ENCODE peak calls at places on chromosomes 16 and 17, in four cellular contexts. One of them, this sample, is unnamed.

GRCh38 chr17:32342603-32343325 is 791 bp upstream of the C17orf75 start:
- DNase-seq in A549: no peak
- DNase-seq in uterus: no peak
- DNase-seq in body of pancreas: no peak
- DNase-seq in this sample: no peak

GRCh38 chr16:1651509-1652342 is 26.4 kb upstream of the JPT2 start:
- DNase-seq in A549: no peak
- DNase-seq in uterus: no peak
- DNase-seq in body of pancreas: no peak
- DNase-seq in this sample: no peak

GRCh38 chr17:71276071-71276470 is 844.7 kb upstream of the SOX9 start:
- DNase-seq in A549: no peak
- DNase-seq in uterus: no peak
- DNase-seq in body of pancreas: no peak
- DNase-seq in this sample: no peak

GRCh38 chr17:44220211-44221071 is 966 bp upstream of the UBTF start:
- DNase-seq in A549: no peak
- DNase-seq in uterus: no peak
- DNase-seq in body of pancreas: peak
- DNase-seq in this sample: peak

GRCh38 chr17:80137131-80137530 is 9.8 kb downstream of the EIF4A3 start:
- DNase-seq in A549: no peak
- DNase-seq in uterus: no peak
- DNase-seq in body of pancreas: no peak
- DNase-seq in this sample: no peak

GRCh38 chr17:28520687-28521086 is 14.5 kb downstream of the FOXN1 start:
- DNase-seq in A549: no peak
- DNase-seq in uterus: no peak
- DNase-seq in body of pancreas: no peak
- DNase-seq in this sample: no peak

GRCh38 chr16:72072514-72073342 is 9.7 kb downstream of the HPR start:
- DNase-seq in A549: no peak
- DNase-seq in uterus: no peak
- DNase-seq in body of pancreas: no peak
- DNase-seq in this sample: peak

GRCh38 chr16:88481851-88482250 is 28.8 kb downstream of the ZFPM1 start:
- DNase-seq in A549: no peak
- DNase-seq in uterus: no peak
- DNase-seq in body of pancreas: no peak
- DNase-seq in this sample: no peak

GRCh38 chr16:84527486-84528269 is 23.2 kb upstream of the MEAK7 start:
- DNase-seq in A549: no peak
- DNase-seq in uterus: no peak
- DNase-seq in body of pancreas: no peak
- DNase-seq in this sample: no peak

GRCh38 chr17:17305282-17305801 is 2.2 kb downstream of the NT5M start:
- DNase-seq in A549: no peak
- DNase-seq in uterus: no peak
- DNase-seq in body of pancreas: no peak
- DNase-seq in this sample: no peak

GRCh38 chr17:9009096-9009495 is 12.2 kb upstream of the NTN1 start:
- DNase-seq in A549: no peak
- DNase-seq in uterus: no peak
- DNase-seq in body of pancreas: no peak
- DNase-seq in this sample: no peak

GRCh38 chr16:84883301-84883700 is 63.5 kb downstream of the CRISPLD2 start:
- DNase-seq in A549: no peak
- DNase-seq in uterus: no peak
- DNase-seq in body of pancreas: no peak
- DNase-seq in this sample: no peak

GRCh38 chr16:86286991-86287640 is 223.2 kb upstream of the FOXF1 start:
- DNase-seq in A549: no peak
- DNase-seq in uterus: no peak
- DNase-seq in body of pancreas: no peak
- DNase-seq in this sample: no peak

GRCh38 chr16:4317471-4318170 is 1.8 kb downstream of the GLIS2 start:
- DNase-seq in A549: no peak
- DNase-seq in uterus: peak
- DNase-seq in body of pancreas: no peak
- DNase-seq in this sample: peak

GRCh38 chr16:74168445-74168844 is 128.2 kb upstream of the PSMD7 start:
- DNase-seq in A549: no peak
- DNase-seq in uterus: no peak
- DNase-seq in body of pancreas: no peak
- DNase-seq in this sample: no peak

GRCh38 chr16:29011112-29011511 is 26.3 kb downstream of the LAT start:
- DNase-seq in A549: no peak
- DNase-seq in uterus: no peak
- DNase-seq in body of pancreas: no peak
- DNase-seq in this sample: no peak

GRCh38 chr16:24075929-24076716 is 180.0 kb upstream of the CACNG3 start:
- DNase-seq in A549: no peak
- DNase-seq in uterus: no peak
- DNase-seq in body of pancreas: no peak
- DNase-seq in this sample: no peak

GRCh38 chr17:4180791-4181190 is 37.8 kb downstream of the CYB5D2 start:
- DNase-seq in A549: no peak
- DNase-seq in uterus: no peak
- DNase-seq in body of pancreas: no peak
- DNase-seq in this sample: no peak

GRCh38 chr17:42459256-42459982 is 741 bp downstream of the ATP6V0A1 start:
- DNase-seq in A549: peak
- DNase-seq in uterus: peak
- DNase-seq in body of pancreas: peak
- DNase-seq in this sample: peak

DNA sequence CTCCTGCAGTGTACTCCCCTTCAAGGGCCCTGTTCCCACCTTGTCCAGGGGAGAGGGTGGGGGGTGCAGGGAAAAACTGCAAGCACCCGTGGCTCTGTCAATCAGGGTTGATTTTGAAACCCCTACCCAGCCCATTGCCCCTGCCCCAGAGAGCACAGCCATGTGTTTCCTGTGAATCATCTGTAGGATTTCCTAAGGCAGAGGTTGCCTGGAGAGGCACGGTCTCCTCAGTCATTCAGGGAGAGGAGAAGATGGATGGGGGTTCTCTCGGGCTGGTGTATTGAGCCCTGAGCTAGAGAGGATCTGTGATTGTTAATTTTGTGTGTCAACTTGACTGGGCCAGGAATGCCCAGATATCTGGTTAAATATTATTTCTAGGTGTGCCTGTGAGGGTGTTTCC is 3.5 kb upstream of the AGRP start:
- DNase-seq in A549: no peak
- DNase-seq in uterus: no peak
- DNase-seq in body of pancreas: no peak
- DNase-seq in this sample: no peak
- TF ChIP-seq POLR2A in A549: no peak
- TF ChIP-seq POLR2A in uterus: no peak
- TF ChIP-seq POLR2A in body of pancreas: no peak
- TF ChIP-seq POLR2A in this sample: no peak

GRCh38 chr17:64159051-64159590 is 29.2 kb upstream of the ERN1 start:
- DNase-seq in A549: no peak
- DNase-seq in uterus: no peak
- DNase-seq in body of pancreas: peak
- DNase-seq in this sample: no peak

GRCh38 chr17:64155751-64156544 is 26.0 kb upstream of the ERN1 start:
- DNase-seq in A549: no peak
- DNase-seq in uterus: peak
- DNase-seq in body of pancreas: peak
- DNase-seq in this sample: no peak

GRCh38 chr17:64158411-64158810 is 28.5 kb upstream of the ERN1 start:
- DNase-seq in A549: no peak
- DNase-seq in uterus: no peak
- DNase-seq in body of pancreas: peak
- DNase-seq in this sample: no peak

GRCh38 chr17:64156670-64157069 is 26.7 kb upstream of the ERN1 start:
- DNase-seq in A549: no peak
- DNase-seq in uterus: no peak
- DNase-seq in body of pancreas: peak
- DNase-seq in this sample: no peak

DNA sequence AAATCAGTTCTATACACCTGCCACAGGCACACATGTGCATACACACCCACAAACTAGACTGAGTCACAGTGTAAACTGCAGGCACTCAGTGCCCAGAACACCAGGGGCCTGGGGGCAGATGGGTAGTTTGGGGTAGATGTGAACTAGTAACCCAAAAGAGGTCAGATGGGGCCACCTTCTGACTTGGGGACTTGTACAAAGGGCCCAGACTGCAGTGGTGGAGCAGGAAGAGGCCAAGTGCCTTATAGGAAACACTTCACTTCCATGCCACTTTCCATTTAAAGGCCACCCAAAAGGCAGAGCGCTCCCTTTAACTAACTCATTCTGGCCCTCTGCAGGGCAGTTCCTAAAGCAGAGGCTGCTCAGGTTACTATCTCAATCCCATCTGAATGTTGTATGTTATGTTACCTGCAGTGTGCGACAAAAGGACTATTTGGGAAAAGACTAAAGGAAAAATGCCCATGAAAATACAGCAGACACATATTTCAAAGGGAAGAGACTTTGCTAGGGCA is 27.8 kb upstream of the ERN1 start:
- DNase-seq in A549: no peak
- DNase-seq in uterus: no peak
- DNase-seq in body of pancreas: peak
- DNase-seq in this sample: no peak
- TF ChIP-seq POLR2A in A549: no peak
- TF ChIP-seq POLR2A in uterus: no peak
- TF ChIP-seq POLR2A in body of pancreas: no peak
- TF ChIP-seq POLR2A in this sample: no peak

GRCh38 chr16:10878644-10879498 is 1.9 kb downstream of the CIITA start:
- DNase-seq in A549: no peak
- DNase-seq in uterus: peak
- DNase-seq in body of pancreas: peak
- DNase-seq in this sample: no peak

GRCh38 chr16:10877472-10877946 is 507 bp downstream of the CIITA start:
- DNase-seq in A549: no peak
- DNase-seq in uterus: no peak
- DNase-seq in body of pancreas: no peak
- DNase-seq in this sample: no peak

GRCh38 chr16:10876305-10876704 is 697 bp upstream of the CIITA start:
- DNase-seq in A549: no peak
- DNase-seq in uterus: no peak
- DNase-seq in body of pancreas: no peak
- DNase-seq in this sample: no peak

GRCh38 chr16:10878328-10878643 is 1.3 kb downstream of the CIITA start:
- DNase-seq in A549: no peak
- DNase-seq in uterus: no peak
- DNase-seq in body of pancreas: no peak
- DNase-seq in this sample: no peak

DNA sequence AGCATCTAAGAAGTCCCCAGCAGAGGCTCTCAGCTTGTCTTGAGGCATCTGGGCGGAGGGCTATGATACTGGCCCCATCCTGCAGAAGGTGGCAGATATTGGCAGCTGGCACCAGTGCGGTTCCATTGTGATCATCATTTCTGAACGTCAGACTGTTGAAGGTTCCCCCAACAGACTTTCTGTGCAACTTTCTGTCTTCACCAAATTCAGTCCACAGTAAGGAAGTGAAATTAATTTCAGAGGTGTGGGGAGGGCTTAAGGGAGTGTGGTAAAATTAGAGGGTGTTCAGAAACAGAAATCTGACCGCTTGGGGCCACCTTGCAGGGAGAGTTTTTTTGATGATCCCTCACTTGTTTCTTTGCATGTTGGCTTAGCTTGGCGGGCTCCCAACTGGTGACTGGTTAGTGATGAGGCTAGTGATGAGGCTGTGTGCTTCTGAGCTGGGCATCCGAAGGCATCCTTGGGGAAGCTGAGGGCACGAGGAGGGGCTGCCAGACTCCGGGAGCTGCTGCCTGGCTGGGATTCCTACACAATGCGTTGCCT is at the start of gene CIITA:
- DNase-seq in A549: no peak
- DNase-seq in uterus: peak
- DNase-seq in body of pancreas: peak
- DNase-seq in this sample: no peak
- TF ChIP-seq POLR2A in A549: no peak
- TF ChIP-seq POLR2A in uterus: no peak
- TF ChIP-seq POLR2A in body of pancreas: no peak
- TF ChIP-seq POLR2A in this sample: no peak

GRCh38 chr17:47840742-47841487 is at the start of gene SCRN2:
- DNase-seq in A549: peak
- DNase-seq in uterus: peak
- DNase-seq in body of pancreas: peak
- DNase-seq in this sample: peak
- TF ChIP-seq POLR2A in A549: peak
- TF ChIP-seq POLR2A in uterus: peak
- TF ChIP-seq POLR2A in body of pancreas: no peak
- TF ChIP-seq POLR2A in this sample: no peak

GRCh38 chr16:31198207-31198882 is 4.2 kb downstream of the PYCARD start:
- DNase-seq in A549: no peak
- DNase-seq in uterus: no peak
- DNase-seq in body of pancreas: no peak
- DNase-seq in this sample: no peak
- TF ChIP-seq POLR2A in A549: no peak
- TF ChIP-seq POLR2A in uterus: no peak
- TF ChIP-seq POLR2A in body of pancreas: no peak
- TF ChIP-seq POLR2A in this sample: no peak

GRCh38 chr17:50889528-50890118 is 23.5 kb upstream of the TOB1 start:
- DNase-seq in A549: no peak
- DNase-seq in uterus: no peak
- DNase-seq in body of pancreas: no peak
- DNase-seq in this sample: no peak

GRCh38 chr17:50890675-50891516 is 24.7 kb upstream of the TOB1 start:
- DNase-seq in A549: peak
- DNase-seq in uterus: no peak
- DNase-seq in body of pancreas: no peak
- DNase-seq in this sample: no peak

GRCh38 chr17:50891577-50891989 is 25.4 kb upstream of the TOB1 start:
- DNase-seq in A549: no peak
- DNase-seq in uterus: no peak
- DNase-seq in body of pancreas: no peak
- DNase-seq in this sample: no peak

GRCh38 chr17:50884354-50885311 is 18.5 kb upstream of the TOB1 start:
- DNase-seq in A549: no peak
- DNase-seq in uterus: no peak
- DNase-seq in body of pancreas: peak
- DNase-seq in this sample: no peak

DNA sequence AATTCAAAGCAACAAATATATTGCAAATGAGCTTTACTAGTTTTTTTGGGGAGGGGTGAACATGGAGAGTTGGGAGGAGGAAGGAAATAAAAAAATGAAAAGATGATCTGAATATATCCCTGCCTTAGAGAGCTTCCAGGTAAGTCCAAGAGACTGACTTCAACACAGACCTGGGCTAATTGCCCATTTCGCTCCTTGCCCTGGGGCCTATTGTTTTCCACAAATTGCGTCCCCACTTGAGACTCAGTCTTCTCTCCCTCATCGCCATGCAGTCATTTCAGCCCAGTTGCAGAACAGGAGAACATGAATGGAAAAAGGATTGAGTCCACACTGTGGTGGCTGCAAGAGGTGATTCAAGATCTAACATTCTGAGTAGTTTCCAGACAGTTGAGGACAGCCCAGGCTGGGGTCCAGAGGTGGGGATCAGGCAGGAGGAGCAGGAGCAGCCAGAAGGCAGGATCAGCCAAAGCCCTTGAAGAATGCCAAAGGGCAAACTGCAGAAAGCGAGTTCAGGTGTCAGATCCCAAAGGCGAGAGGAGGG is 21.6 kb upstream of the TOB1 start:
- DNase-seq in A549: no peak
- DNase-seq in uterus: no peak
- DNase-seq in body of pancreas: no peak
- DNase-seq in this sample: no peak
- TF ChIP-seq POLR2A in A549: no peak
- TF ChIP-seq POLR2A in uterus: no peak
- TF ChIP-seq POLR2A in body of pancreas: no peak
- TF ChIP-seq POLR2A in this sample: no peak

GRCh38 chr17:38850374-38850773 is 3.1 kb downstream of the RPL23 start:
- DNase-seq in A549: no peak
- DNase-seq in uterus: no peak
- DNase-seq in body of pancreas: no peak
- DNase-seq in this sample: no peak
- TF ChIP-seq POLR2A in A549: no peak
- TF ChIP-seq POLR2A in uterus: no peak
- TF ChIP-seq POLR2A in body of pancreas: no peak
- TF ChIP-seq POLR2A in this sample: no peak

This sample was measured in ovary.